ENCODE peak calls at places on chromosomes 3 and 15, in nine cellular contexts. One of them, this sample, is unnamed.

GRCh38 chr3:38721207-38721772 is 71.8 kb upstream of the SCN5A start:
- DNase-seq in testis: no peak
- DNase-seq in hepatocyte: no peak
- DNase-seq in breast epithelium: no peak
- DNase-seq in psoas muscle: no peak
- DNase-seq in cardiac muscle cell: no peak
- DNase-seq in IMR-90: no peak
- DNase-seq in adrenal gland: no peak
- DNase-seq in left ventricle myocardium inferior: no peak
- DNase-seq in this sample: no peak

GRCh38 chr3:62873672-62874397 is 1.4 kb downstream of the CADPS start:
- DNase-seq in breast epithelium: no peak
- DNase-seq in psoas muscle: no peak
- DNase-seq in hepatocyte: peak
- DNase-seq in cardiac muscle cell: peak
- DNase-seq in IMR-90: no peak
- DNase-seq in left ventricle myocardium inferior: peak
- DNase-seq in testis: peak
- DNase-seq in adrenal gland: peak
- DNase-seq in this sample: no peak

GRCh38 chr15:99324082-99324620 is 72.9 kb downstream of the LRRC28 start:
- DNase-seq in breast epithelium: no peak
- DNase-seq in hepatocyte: no peak
- DNase-seq in cardiac muscle cell: peak
- DNase-seq in psoas muscle: peak
- DNase-seq in adrenal gland: no peak
- DNase-seq in IMR-90: peak
- DNase-seq in testis: no peak
- DNase-seq in left ventricle myocardium inferior: no peak
- DNase-seq in this sample: no peak

GRCh38 chr15:80132382-80132781 is 20.4 kb upstream of the FAH start:
- DNase-seq in breast epithelium: no peak
- DNase-seq in IMR-90: no peak
- DNase-seq in cardiac muscle cell: no peak
- DNase-seq in psoas muscle: no peak
- DNase-seq in adrenal gland: no peak
- DNase-seq in left ventricle myocardium inferior: no peak
- DNase-seq in testis: no peak
- DNase-seq in hepatocyte: no peak
- DNase-seq in this sample: no peak

GRCh38 chr15:100042558-100042957 is 299.2 kb downstream of the ADAMTS17 start:
- DNase-seq in breast epithelium: no peak
- DNase-seq in hepatocyte: no peak
- DNase-seq in adrenal gland: peak
- DNase-seq in psoas muscle: no peak
- DNase-seq in IMR-90: peak
- DNase-seq in cardiac muscle cell: no peak
- DNase-seq in left ventricle myocardium inferior: no peak
- DNase-seq in testis: no peak
- DNase-seq in this sample: no peak

GRCh38 chr3:38989932-38990510 is 61.7 kb downstream of the SCN11A start:
- DNase-seq in cardiac muscle cell: no peak
- DNase-seq in testis: no peak
- DNase-seq in IMR-90: no peak
- DNase-seq in breast epithelium: no peak
- DNase-seq in psoas muscle: no peak
- DNase-seq in hepatocyte: no peak
- DNase-seq in left ventricle myocardium inferior: no peak
- DNase-seq in adrenal gland: no peak
- DNase-seq in this sample: no peak

GRCh38 chr3:52529376-52530333 is 4.0 kb downstream of the NT5DC2 start:
- DNase-seq in IMR-90: peak
- DNase-seq in testis: no peak
- DNase-seq in adrenal gland: peak
- DNase-seq in psoas muscle: no peak
- DNase-seq in cardiac muscle cell: no peak
- DNase-seq in breast epithelium: no peak
- DNase-seq in hepatocyte: no peak
- DNase-seq in left ventricle myocardium inferior: peak
- DNase-seq in this sample: peak

GRCh38 chr15:36605626-36606263 is 26.3 kb downstream of the CDIN1 start:
- DNase-seq in IMR-90: no peak
- DNase-seq in breast epithelium: no peak
- DNase-seq in cardiac muscle cell: peak
- DNase-seq in left ventricle myocardium inferior: no peak
- DNase-seq in psoas muscle: no peak
- DNase-seq in hepatocyte: no peak
- DNase-seq in adrenal gland: no peak
- DNase-seq in testis: no peak
- DNase-seq in this sample: no peak

GRCh38 chr3:186124618-186125017 is 15.7 kb upstream of the ETV5 start:
- DNase-seq in IMR-90: no peak
- DNase-seq in left ventricle myocardium inferior: no peak
- DNase-seq in cardiac muscle cell: no peak
- DNase-seq in testis: no peak
- DNase-seq in hepatocyte: no peak
- DNase-seq in breast epithelium: peak
- DNase-seq in psoas muscle: no peak
- DNase-seq in adrenal gland: no peak
- DNase-seq in this sample: no peak

GRCh38 chr3:13718437-13718836 is 161.4 kb downstream of the WNT7A start:
- DNase-seq in testis: peak
- DNase-seq in cardiac muscle cell: no peak
- DNase-seq in hepatocyte: peak
- DNase-seq in psoas muscle: no peak
- DNase-seq in left ventricle myocardium inferior: no peak
- DNase-seq in breast epithelium: no peak
- DNase-seq in adrenal gland: no peak
- DNase-seq in IMR-90: no peak
- DNase-seq in this sample: peak

GRCh38 chr3:99747915-99748314 is 69.7 kb upstream of the CMSS1 start:
- DNase-seq in testis: peak
- DNase-seq in left ventricle myocardium inferior: no peak
- DNase-seq in IMR-90: peak
- DNase-seq in psoas muscle: no peak
- DNase-seq in cardiac muscle cell: no peak
- DNase-seq in hepatocyte: peak
- DNase-seq in breast epithelium: no peak
- DNase-seq in adrenal gland: no peak
- DNase-seq in this sample: no peak

GRCh38 chr15:70917955-70918354 is 25.3 kb downstream of the LRRC49 start:
- DNase-seq in IMR-90: no peak
- DNase-seq in breast epithelium: no peak
- DNase-seq in psoas muscle: no peak
- DNase-seq in testis: no peak
- DNase-seq in left ventricle myocardium inferior: no peak
- DNase-seq in cardiac muscle cell: no peak
- DNase-seq in hepatocyte: no peak
- DNase-seq in adrenal gland: no peak
- DNase-seq in this sample: no peak

GRCh38 chr3:10371167-10371566 is 50.3 kb upstream of the SEC13 start:
- DNase-seq in breast epithelium: no peak
- DNase-seq in IMR-90: peak
- DNase-seq in adrenal gland: no peak
- DNase-seq in left ventricle myocardium inferior: no peak
- DNase-seq in testis: no peak
- DNase-seq in psoas muscle: no peak
- DNase-seq in hepatocyte: no peak
- DNase-seq in cardiac muscle cell: no peak
- DNase-seq in this sample: no peak

GRCh38 chr15:38868326-38869114 is 303.9 kb upstream of the RASGRP1 start:
- DNase-seq in left ventricle myocardium inferior: no peak
- DNase-seq in adrenal gland: peak
- DNase-seq in cardiac muscle cell: no peak
- DNase-seq in psoas muscle: peak
- DNase-seq in breast epithelium: peak
- DNase-seq in hepatocyte: peak
- DNase-seq in IMR-90: peak
- DNase-seq in testis: no peak
- DNase-seq in this sample: no peak

GRCh38 chr3:20235796-20236195 is 49.8 kb upstream of the SGO1 start:
- DNase-seq in IMR-90: no peak
- DNase-seq in adrenal gland: no peak
- DNase-seq in psoas muscle: no peak
- DNase-seq in left ventricle myocardium inferior: no peak
- DNase-seq in testis: no peak
- DNase-seq in hepatocyte: no peak
- DNase-seq in cardiac muscle cell: no peak
- DNase-seq in breast epithelium: no peak
- DNase-seq in this sample: no peak

GRCh38 chr3:131421957-131422498 is 40.5 kb downstream of the NUDT16 start:
- DNase-seq in breast epithelium: no peak
- DNase-seq in IMR-90: no peak
- DNase-seq in psoas muscle: no peak
- DNase-seq in cardiac muscle cell: no peak
- DNase-seq in adrenal gland: no peak
- DNase-seq in testis: no peak
- DNase-seq in left ventricle myocardium inferior: no peak
- DNase-seq in hepatocyte: no peak
- DNase-seq in this sample: no peak

GRCh38 chr3:137071104-137071503 is 113.3 kb downstream of the IL20RB start:
- DNase-seq in testis: no peak
- DNase-seq in left ventricle myocardium inferior: no peak
- DNase-seq in cardiac muscle cell: no peak
- DNase-seq in IMR-90: no peak
- DNase-seq in adrenal gland: no peak
- DNase-seq in breast epithelium: no peak
- DNase-seq in hepatocyte: no peak
- DNase-seq in psoas muscle: no peak
- DNase-seq in this sample: no peak
- TF ChIP-seq CTCF in testis: no peak
- TF ChIP-seq CTCF in left ventricle myocardium inferior: no peak
- TF ChIP-seq CTCF in cardiac muscle cell: no peak
- TF ChIP-seq CTCF in IMR-90: no peak
- TF ChIP-seq CTCF in adrenal gland: no peak
- TF ChIP-seq CTCF in breast epithelium: no peak
- TF ChIP-seq CTCF in hepatocyte: no peak
- TF ChIP-seq CTCF in psoas muscle: no peak
- TF ChIP-seq CTCF in this sample: no peak

GRCh38 chr15:88624156-88624970 is 3.2 kb downstream of the AEN start:
- DNase-seq in left ventricle myocardium inferior: no peak
- DNase-seq in cardiac muscle cell: peak
- DNase-seq in breast epithelium: no peak
- DNase-seq in psoas muscle: no peak
- DNase-seq in IMR-90: peak
- DNase-seq in hepatocyte: peak
- DNase-seq in testis: no peak
- DNase-seq in adrenal gland: no peak
- DNase-seq in this sample: no peak
- H3K4me3 ChIP-seq in left ventricle myocardium inferior: peak
- H3K4me3 ChIP-seq in cardiac muscle cell: no peak
- H3K4me3 ChIP-seq in breast epithelium: peak
- H3K4me3 ChIP-seq in psoas muscle: peak
- H3K4me3 ChIP-seq in IMR-90: no peak
- H3K4me3 ChIP-seq in hepatocyte: no peak
- H3K4me3 ChIP-seq in testis: no peak
- H3K4me3 ChIP-seq in adrenal gland: no peak
- H3K4me3 ChIP-seq in this sample: peak

DNA sequence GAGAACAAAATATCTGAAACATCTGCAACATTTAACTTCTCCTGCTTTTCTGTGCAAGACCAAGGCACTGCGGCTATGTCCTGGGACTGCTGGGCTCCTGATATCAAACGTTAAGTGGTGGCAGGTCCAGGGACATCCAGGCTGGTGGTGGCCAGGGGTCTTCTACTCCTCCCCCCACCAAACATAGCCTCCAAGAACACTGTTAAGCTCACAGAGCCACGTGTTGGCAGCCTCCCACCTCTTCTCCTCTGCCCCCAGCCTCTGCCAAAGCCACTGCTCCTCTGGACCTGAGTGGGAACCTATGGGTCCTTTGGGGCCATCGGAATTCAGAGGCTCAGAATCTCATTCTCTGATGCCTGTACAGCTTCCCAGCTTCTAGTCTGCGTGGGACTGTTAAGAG is 325.7 kb downstream of the ARRDC4 start:
- DNase-seq in adrenal gland: no peak
- DNase-seq in IMR-90: no peak
- DNase-seq in left ventricle myocardium inferior: no peak
- DNase-seq in testis: no peak
- DNase-seq in breast epithelium: no peak
- DNase-seq in cardiac muscle cell: no peak
- DNase-seq in psoas muscle: no peak
- DNase-seq in hepatocyte: no peak
- DNase-seq in this sample: no peak
- H3K27ac ChIP-seq in adrenal gland: no peak
- H3K27ac ChIP-seq in IMR-90: no peak
- H3K27ac ChIP-seq in left ventricle myocardium inferior: no peak
- H3K27ac ChIP-seq in testis: no peak
- H3K27ac ChIP-seq in breast epithelium: no peak
- H3K27ac ChIP-seq in cardiac muscle cell: no peak
- H3K27ac ChIP-seq in psoas muscle: no peak
- H3K27ac ChIP-seq in hepatocyte: no peak
- H3K27ac ChIP-seq in this sample: no peak

GRCh38 chr15:87712211-87712610 is 544.3 kb downstream of the NTRK3 start:
- DNase-seq in IMR-90: no peak
- DNase-seq in hepatocyte: no peak
- DNase-seq in psoas muscle: no peak
- DNase-seq in adrenal gland: no peak
- DNase-seq in breast epithelium: no peak
- DNase-seq in left ventricle myocardium inferior: no peak
- DNase-seq in cardiac muscle cell: peak
- DNase-seq in testis: no peak
- DNase-seq in this sample: peak

GRCh38 chr15:87715252-87715651 is 541.3 kb downstream of the NTRK3 start:
- DNase-seq in testis: no peak
- DNase-seq in hepatocyte: no peak
- DNase-seq in left ventricle myocardium inferior: no peak
- DNase-seq in psoas muscle: no peak
- DNase-seq in breast epithelium: no peak
- DNase-seq in IMR-90: no peak
- DNase-seq in cardiac muscle cell: no peak
- DNase-seq in adrenal gland: no peak
- DNase-seq in this sample: peak

GRCh38 chr15:87720235-87720634 is 536.3 kb downstream of the NTRK3 start:
- DNase-seq in adrenal gland: no peak
- DNase-seq in left ventricle myocardium inferior: no peak
- DNase-seq in hepatocyte: no peak
- DNase-seq in breast epithelium: no peak
- DNase-seq in cardiac muscle cell: no peak
- DNase-seq in IMR-90: no peak
- DNase-seq in testis: no peak
- DNase-seq in psoas muscle: no peak
- DNase-seq in this sample: no peak

GRCh38 chr15:87713405-87713995 is 543.0 kb downstream of the NTRK3 start:
- DNase-seq in testis: no peak
- DNase-seq in hepatocyte: no peak
- DNase-seq in IMR-90: no peak
- DNase-seq in psoas muscle: no peak
- DNase-seq in cardiac muscle cell: no peak
- DNase-seq in left ventricle myocardium inferior: no peak
- DNase-seq in breast epithelium: no peak
- DNase-seq in adrenal gland: no peak
- DNase-seq in this sample: no peak

GRCh38 chr15:87716422-87716821 is 540.1 kb downstream of the NTRK3 start:
- DNase-seq in cardiac muscle cell: no peak
- DNase-seq in breast epithelium: no peak
- DNase-seq in psoas muscle: no peak
- DNase-seq in testis: no peak
- DNase-seq in hepatocyte: no peak
- DNase-seq in IMR-90: no peak
- DNase-seq in adrenal gland: no peak
- DNase-seq in left ventricle myocardium inferior: no peak
- DNase-seq in this sample: peak
- TF ChIP-seq CTCF in cardiac muscle cell: no peak
- TF ChIP-seq CTCF in breast epithelium: no peak
- TF ChIP-seq CTCF in psoas muscle: no peak
- TF ChIP-seq CTCF in testis: no peak
- TF ChIP-seq CTCF in hepatocyte: no peak
- TF ChIP-seq CTCF in IMR-90: no peak
- TF ChIP-seq CTCF in adrenal gland: no peak
- TF ChIP-seq CTCF in left ventricle myocardium inferior: no peak
- TF ChIP-seq CTCF in this sample: no peak